ENCODE peak calls at places on chromosomes 11 and 22, in seven cellular contexts. V is keratinocyte, E is ovary, C is head of caudate nucleus, K is psoas muscle, O is HFFc6, A is left ventricle myocardium inferior. M is an unnamed sample.

GRCh38 chr11:120431633-120432032 is 79.9 kb upstream of the GRIK4 start:
- DNase-seq in V (no peak), E (no peak), C (no peak), K (no peak), O (peak; percentile 75), A (no peak), M (no peak)

GRCh38 chr11:10414181-10414580 is 40.9 kb upstream of the AMPD3 start:
- DNase-seq in V (no peak), E (no peak), C (no peak), K (no peak), O (no peak), A (no peak), M (no peak)

GRCh38 chr22:33210129-33210784 is 152.1 kb upstream of the SYN3 start:
- DNase-seq in V (no peak), E (no peak), C (no peak), K (no peak), O (peak; percentile 9), A (no peak), M (no peak)

GRCh38 chr11:125451400-125452124 is 44.5 kb downstream of the FEZ1 start:
- DNase-seq in V (no peak), E (peak; percentile 45), C (peak; percentile 88), K (no peak), O (no peak), A (peak; percentile 72), M (peak; percentile 27)

GRCh38 chr11:109971184-109971523 is 122.0 kb upstream of the ZC3H12C start:
- DNase-seq in V (no peak), E (no peak), C (no peak), K (no peak), O (peak; percentile 29), A (no peak), M (no peak)

GRCh38 chr11:129423426-129423825 is 47.8 kb downstream of the BARX2 start:
- DNase-seq in V (no peak), E (no peak), C (no peak), K (no peak), O (no peak), A (no peak), M (no peak)

GRCh38 chr11:95891423-95892177 is 32.3 kb downstream of the MTMR2 start:
- DNase-seq in V (no peak), E (no peak), C (no peak), K (no peak), O (peak; percentile 14), A (no peak), M (no peak)

GRCh38 chr11:130536106-130537040 is 87.9 kb downstream of the ADAMTS15 start:
- DNase-seq in V (peak; percentile 49), E (no peak), C (no peak), K (no peak), O (no peak), A (no peak), M (no peak)

GRCh38 chr22:42742940-42743339 is 22.3 kb upstream of the A4GALT start:
- DNase-seq in V (no peak), E (no peak), C (no peak), K (peak; percentile 76), O (no peak), A (peak; percentile 64), M (no peak)

GRCh38 chr22:17401728-17402127 is 32.5 kb downstream of the CECR2 start:
- DNase-seq in V (no peak), E (no peak), C (no peak), K (no peak), O (no peak), A (no peak), M (no peak)

GRCh38 chr11:71153005-71153395 is 99.4 kb downstream of the SHANK2 start:
- DNase-seq in V (no peak), E (peak; percentile 31), C (no peak), K (no peak), O (no peak), A (no peak), M (peak; percentile 11)

GRCh38 chr11:64854534-64855502 is 10.4 kb upstream of the CDC42BPG start:
- DNase-seq in V (peak; percentile 84), E (peak; percentile 61), C (no peak), K (peak; percentile 95), O (peak; percentile 90), A (peak; percentile 79), M (peak; percentile 83)

GRCh38 chr22:46346680-46347405 is 11.3 kb downstream of the TRMU start:
- DNase-seq in V (no peak), E (no peak), C (no peak), K (peak; percentile 36), O (no peak), A (peak; percentile 66), M (no peak)

GRCh38 chr22:29260601-29261315 is 7.0 kb downstream of the RHBDD3 start:
- DNase-seq in V (no peak), E (no peak), C (no peak), K (no peak), O (no peak), A (no peak), M (no peak)

GRCh38 chr11:62392944-62393628 is 25.7 kb upstream of the SCGB1A1 start:
- DNase-seq in V (no peak), E (no peak), C (no peak), K (no peak), O (no peak), A (no peak), M (peak; percentile 26)

GRCh38 chr11:2741377-2742131 is 41.8 kb upstream of the KCNQ1OT1 start:
- DNase-seq in V (no peak), E (peak; percentile 69), C (no peak), K (peak; percentile 55), O (peak; percentile 37), A (peak; percentile 18), M (peak; percentile 27)

GRCh38 chr22:37329239-37330140 is 47.2 kb downstream of the CYTH4 start:
- DNase-seq in V (peak; percentile 90), E (no peak), C (no peak), K (no peak), O (peak; percentile 74), A (no peak), M (no peak)

GRCh38 chr22:42364641-42365336 is 67.4 kb downstream of the NFAM1 start:
- DNase-seq in V (no peak), E (no peak), C (no peak), K (no peak), O (no peak), A (peak; percentile 27), M (no peak)

GRCh38 chr22:49993649-49994360 is 18.8 kb downstream of the IL17REL start:
- DNase-seq in V (no peak), E (no peak), C (no peak), K (peak; percentile 56), O (no peak), A (no peak), M (no peak)

GRCh38 chr11:43803766-43804165 is 76.9 kb upstream of the ALKBH3 start:
- DNase-seq in V (no peak), E (no peak), C (no peak), K (no peak), O (no peak), A (no peak), M (no peak)

GRCh38 chr22:39177456-39177775 is 24.9 kb upstream of the CBX7 start:
- DNase-seq in V (no peak), E (no peak), C (no peak), K (no peak), O (no peak), A (no peak), M (no peak)

GRCh38 chr11:73266644-73267015 is 5.5 kb upstream of the P2RY6 start:
- DNase-seq in V (no peak), E (no peak), C (no peak), K (no peak), O (no peak), A (no peak), M (no peak)

GRCh38 chr11:47923667-47924066 is 56.7 kb upstream of the PTPRJ start:
- DNase-seq in V (no peak), E (no peak), C (no peak), K (peak; percentile 62), O (peak; percentile 46), A (peak; percentile 40), M (no peak)

GRCh38 chr11:8926236-8926635 is 6.5 kb downstream of the C11orf16 start:
- DNase-seq in V (no peak), E (no peak), C (no peak), K (no peak), O (no peak), A (no peak), M (no peak)

GRCh38 chr11:39806652-39807051 is 1652.8 kb downstream of the LRRC4C start:
- DNase-seq in V (no peak), E (no peak), C (no peak), K (no peak), O (no peak), A (no peak), M (no peak)

GRCh38 chr11:134036484-134037092 is 32.3 kb upstream of the JAM3 start:
- DNase-seq in V (no peak), E (peak; percentile 50), C (no peak), K (no peak), O (no peak), A (no peak), M (peak; percentile 53)

GRCh38 chr11:134951305-134951700 is 539.3 kb upstream of the B3GAT1 start:
- DNase-seq in V (no peak), E (no peak), C (peak; percentile 34), K (no peak), O (peak; percentile 3), A (no peak), M (no peak)

GRCh38 chr11:48116843-48117242 is 99.8 kb upstream of the OR4B1 start:
- DNase-seq in V (no peak), E (no peak), C (no peak), K (no peak), O (no peak), A (no peak), M (no peak)

GRCh38 chr22:47337161-47337621 is 574.7 kb downstream of the TBC1D22A start:
- DNase-seq in V (no peak), E (peak; percentile 34), C (no peak), K (no peak), O (peak; percentile 79), A (no peak), M (peak; percentile 37)

GRCh38 chr11:66912361-66912760 is 45.8 kb downstream of the PC start:
- DNase-seq in V (no peak), E (no peak), C (no peak), K (no peak), O (no peak), A (no peak), M (no peak)

GRCh38 chr11:1077033-1077416 is 2.4 kb downstream of the MUC2 start:
- DNase-seq in V (no peak), E (no peak), C (no peak), K (peak; percentile 34), O (no peak), A (no peak), M (no peak)